ENCODE peak calls at places on chromosomes 3 and 15, in seven cellular contexts. S is activated CD8-positive, alpha-beta memory T cell treated with anti-CD3 and anti-CD28 coated beads, Interleukin-2, amount 10 ng/mL, durations not matched to agents 7 days and 5 days; T is amniotic epithelial cell; O is IMR-90; N is coronary artery; R is smooth muscle cell of the brain vasculature; I is LoVo. J is an unnamed sample.

GRCh38 chr3:115975353-115975752 is 352.0 kb downstream of the GAP43 start:
- DNase-seq in S (no peak), T (peak; percentile 59), O (peak; percentile 91), N (no peak), R (peak; percentile 50), I (peak; percentile 1), J (no peak)

GRCh38 chr3:24086597-24087369 is 141.7 kb downstream of the NR1D2 start:
- DNase-seq in S (no peak), T (no peak), O (no peak), N (no peak), R (no peak), I (no peak), J (no peak)

GRCh38 chr15:80929225-80929624 is 60.4 kb downstream of the MESD start:
- DNase-seq in S (no peak), T (peak; percentile 76), O (peak; percentile 89), N (no peak), R (no peak), I (no peak), J (peak; percentile 92)

GRCh38 chr3:130085881-130086280 is 4.2 kb downstream of the ALG1L2 start:
- DNase-seq in S (no peak), T (no peak), O (no peak), N (no peak), R (no peak), I (no peak), J (no peak)

GRCh38 chr3:160622263-160623045 is 54.5 kb upstream of the ARL14 start:
- DNase-seq in S (no peak), T (peak; percentile 76), O (no peak), N (no peak), R (no peak), I (no peak), J (no peak)

GRCh38 chr3:126991366-126992200 is 8.7 kb downstream of the PLXNA1 start:
- DNase-seq in S (no peak), T (no peak), O (no peak), N (no peak), R (no peak), I (no peak), J (no peak)

GRCh38 chr15:59303641-59304433 is 68.8 kb downstream of the MYO1E start:
- DNase-seq in S (no peak), T (peak; percentile 72), O (peak; percentile 22), N (no peak), R (no peak), I (peak; percentile 68), J (peak; percentile 40)

GRCh38 chr3:2958553-2958952 is 151.6 kb downstream of the IL5RA start:
- DNase-seq in S (no peak), T (no peak), O (no peak), N (no peak), R (no peak), I (no peak), J (no peak)

GRCh38 chr15:48641416-48641815 is 4.1 kb downstream of the FBN1 start:
- DNase-seq in S (no peak), T (peak; percentile 58), O (peak; percentile 47), N (no peak), R (no peak), I (peak; percentile 5), J (no peak)

GRCh38 chr15:89654847-89655805 is at the start of gene KIF7:
- DNase-seq in S (no peak), T (peak; percentile 33), O (peak; percentile 47), N (no peak), R (no peak), I (peak; percentile 25), J (no peak)

GRCh38 chr3:37693791-37694194 is 167.9 kb upstream of the CTDSPL start:
- DNase-seq in S (no peak), T (no peak), O (no peak), N (peak; percentile 7), R (no peak), I (no peak), J (no peak)

GRCh38 chr3:153373571-153373970 is 211.5 kb downstream of the RAP2B start:
- DNase-seq in S (no peak), T (no peak), O (peak; percentile 17), N (no peak), R (no peak), I (no peak), J (no peak)

GRCh38 chr3:86923071-86923476 is 67.9 kb downstream of the VGLL3 start:
- DNase-seq in S (no peak), T (peak; percentile 91), O (peak; percentile 75), N (no peak), R (no peak), I (no peak), J (no peak)

GRCh38 chr15:63593705-63594671 is 3.2 kb upstream of the FBXL22 start:
- DNase-seq in S (peak; percentile 56), T (no peak), O (no peak), N (no peak), R (no peak), I (no peak), J (no peak)

GRCh38 chr3:183285828-183286457 is 32.9 kb downstream of the B3GNT5 start:
- DNase-seq in S (peak; percentile 97), T (peak; percentile 98), O (peak; percentile 99), N (peak; percentile 88), R (peak; percentile 90), I (peak; percentile 94), J (peak; percentile 69)

GRCh38 chr3:152121292-152121654 is 147.5 kb upstream of the MBNL1 start:
- DNase-seq in S (no peak), T (peak; percentile 98), O (peak; percentile 95), N (no peak), R (no peak), I (peak; percentile 34), J (no peak)

GRCh38 chr3:157128771-157129671 is 30.9 kb downstream of the CCNL1 start:
- DNase-seq in S (peak; percentile 81), T (peak; percentile 68), O (peak; percentile 30), N (no peak), R (no peak), I (peak; percentile 89), J (peak; percentile 59)

GRCh38 chr3:109331692-109332091 is 5.7 kb downstream of the DPPA4 start:
- DNase-seq in S (no peak), T (no peak), O (no peak), N (no peak), R (no peak), I (no peak), J (no peak)

GRCh38 chr3:3800685-3801509 is 1.7 kb downstream of the LRRN1 start:
- DNase-seq in S (no peak), T (no peak), O (no peak), N (no peak), R (no peak), I (no peak), J (no peak)

GRCh38 chr3:29850641-29851040 is 569.8 kb downstream of the RBMS3 start:
- DNase-seq in S (no peak), T (no peak), O (no peak), N (no peak), R (no peak), I (no peak), J (no peak)

GRCh38 chr15:48384616-48385015 is 53.4 kb downstream of the DUT start:
- DNase-seq in S (no peak), T (no peak), O (no peak), N (no peak), R (no peak), I (peak; percentile 14), J (no peak)

GRCh38 chr3:139187648-139188047 is 143.0 kb upstream of the PRR23C start:
- DNase-seq in S (no peak), T (no peak), O (no peak), N (no peak), R (no peak), I (no peak), J (no peak)

GRCh38 chr3:112774293-112774926 is 72.3 kb downstream of the CD200R1L start:
- DNase-seq in S (no peak), T (peak; percentile 69), O (peak; percentile 90), N (no peak), R (no peak), I (peak; percentile 18), J (no peak)

GRCh38 chr3:134364936-134365765 is 9.1 kb downstream of the AMOTL2 start:
- DNase-seq in S (no peak), T (no peak), O (no peak), N (peak; percentile 72), R (no peak), I (no peak), J (no peak)

GRCh38 chr3:123344175-123344908 is 104.5 kb downstream of the ADCY5 start:
- DNase-seq in S (peak; percentile 72), T (peak; percentile 62), O (peak; percentile 74), N (peak; percentile 64), R (peak; percentile 84), I (no peak), J (no peak)

GRCh38 chr3:9820944-9821343 is 10.9 kb downstream of the TTLL3 start:
- DNase-seq in S (no peak), T (peak; percentile 33), O (peak; percentile 23), N (no peak), R (no peak), I (no peak), J (no peak)

GRCh38 chr3:173397161-173398110 is at the start of gene NLGN1:
- DNase-seq in S (no peak), T (peak; percentile 72), O (peak; percentile 72), N (peak; percentile 87), R (no peak), I (no peak), J (no peak)

GRCh38 chr15:59713177-59713576 is 24.1 kb upstream of the BNIP2 start:
- DNase-seq in S (no peak), T (no peak), O (no peak), N (no peak), R (no peak), I (no peak), J (no peak)

GRCh38 chr3:50392101-50392715 is 32.9 kb upstream of the TMEM115 start:
- DNase-seq in S (no peak), T (no peak), O (no peak), N (no peak), R (no peak), I (no peak), J (no peak)

GRCh38 chr3:134067311-134068161 is 37.8 kb upstream of the SLCO2A1 start:
- DNase-seq in S (no peak), T (no peak), O (no peak), N (peak; percentile 47), R (no peak), I (no peak), J (no peak)